ENCODE peak calls at places on chromosomes 16 and 17, in six cellular contexts. O is CD8-positive, alpha-beta memory T cell; N is ascending aorta; X is tibial artery; V is neural progenitor cell; W is fibroblast of lung. Y is an unnamed sample. For H3K4me1, H3K9me3 and H3K36me3, the result is how much of the 10 kb centered on the place peaks cover.

GRCh38 chr17:1904273-1905052 is 74.7 kb downstream of the RPA1 start:
- DNase-seq in V (no peak), N (no peak), X (no peak), W (no peak), O (no peak), Y (no peak)

GRCh38 chr16:77897038-77897437 is 108.7 kb downstream of the VAT1L start:
- DNase-seq in W (peak), N (no peak), O (no peak), V (no peak), X (no peak), Y (no peak)

GRCh38 chr17:39000021-39000601 is 32.9 kb upstream of the FBXO47 start:
- DNase-seq in O (no peak), X (no peak), V (no peak), N (no peak), W (no peak), Y (no peak)

GRCh38 chr16:87042551-87043272 is 274.5 kb downstream of the C16orf95 start:
- DNase-seq in X (peak), N (no peak), O (no peak), W (no peak), V (no peak), Y (no peak)

GRCh38 chr17:77875051-77875780 is 83.3 kb upstream of the TNRC6C start:
- DNase-seq in W (peak), X (no peak), N (no peak), O (no peak), V (no peak), Y (no peak)

GRCh38 chr16:86522639-86523038 is 12.3 kb downstream of the FOXF1 start:
- DNase-seq in W (no peak), O (no peak), V (no peak), X (no peak), N (no peak), Y (no peak)

GRCh38 chr17:42531455-42532354 is 4.3 kb upstream of the NAGLU start:
- DNase-seq in N (no peak), X (peak), V (peak), O (peak), W (peak), Y (peak)

GRCh38 chr17:59840908-59841666 is 51.7 kb downstream of the TUBD1 start:
- DNase-seq in X (no peak), V (no peak), N (no peak), W (peak), O (no peak), Y (no peak)

GRCh38 chr17:61487161-61487654 is 35.0 kb downstream of the TBX4 start:
- DNase-seq in O (no peak), N (no peak), V (no peak), X (no peak), W (no peak), Y (no peak)

GRCh38 chr17:43755389-43755875 is 3.2 kb downstream of the SOST start:
- DNase-seq in V (peak), X (no peak), O (no peak), W (peak), N (no peak), Y (no peak)

GRCh38 chr17:69326302-69327059 is 452 bp downstream of the ABCA5 start:
- DNase-seq in N (no peak), V (no peak), W (peak), O (peak), X (no peak), Y (no peak)

GRCh38 chr16:12557808-12558207 is 245.9 kb downstream of the CPPED1 start:
- DNase-seq in V (peak), N (no peak), O (no peak), W (no peak), X (no peak), Y (no peak)

GRCh38 chr17:40932608-40933007 is 4.8 kb downstream of the KRT23 start:
- DNase-seq in X (no peak), W (no peak), O (no peak), N (no peak), V (peak), Y (no peak)

GRCh38 chr16:19559242-19559910 is 3.9 kb downstream of the VPS35L start:
- DNase-seq in X (no peak), O (no peak), W (peak), N (no peak), V (peak), Y (peak)

DNA sequence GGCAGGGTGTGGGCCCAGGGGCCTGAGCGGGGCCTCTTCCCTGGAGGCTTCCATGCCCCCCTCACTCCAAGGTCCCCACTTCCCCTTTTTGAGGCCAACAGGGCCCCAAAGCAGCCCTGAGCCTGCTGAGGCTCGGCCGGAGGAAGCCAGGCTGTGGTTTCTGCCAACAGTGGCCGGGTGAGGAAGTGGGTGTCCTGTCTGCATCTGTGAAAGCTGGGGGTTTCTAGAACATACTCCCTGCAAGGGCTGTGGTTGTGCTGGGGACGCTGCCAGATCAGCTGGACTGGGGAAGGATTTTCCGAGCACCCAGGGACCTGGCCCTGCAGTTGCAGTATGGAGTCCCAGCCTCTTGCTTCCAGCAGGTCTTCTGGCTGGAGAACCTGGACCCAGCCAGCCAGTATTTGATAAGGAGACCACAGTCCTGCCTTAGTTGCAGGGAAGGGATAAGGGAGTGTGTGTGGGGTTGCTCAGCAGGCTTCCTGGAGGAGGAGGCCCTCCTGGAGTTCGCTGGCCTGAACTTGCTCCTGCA is 15.7 kb downstream of the ADCY7 start:
- DNase-seq in N (peak), O (peak), V (no peak), W (peak), X (peak), Y (no peak)
- H3K4me1 ChIP-seq in N (under half), O (half or more), V (under half), W (under half), X (under half), Y (half or more)

DNA sequence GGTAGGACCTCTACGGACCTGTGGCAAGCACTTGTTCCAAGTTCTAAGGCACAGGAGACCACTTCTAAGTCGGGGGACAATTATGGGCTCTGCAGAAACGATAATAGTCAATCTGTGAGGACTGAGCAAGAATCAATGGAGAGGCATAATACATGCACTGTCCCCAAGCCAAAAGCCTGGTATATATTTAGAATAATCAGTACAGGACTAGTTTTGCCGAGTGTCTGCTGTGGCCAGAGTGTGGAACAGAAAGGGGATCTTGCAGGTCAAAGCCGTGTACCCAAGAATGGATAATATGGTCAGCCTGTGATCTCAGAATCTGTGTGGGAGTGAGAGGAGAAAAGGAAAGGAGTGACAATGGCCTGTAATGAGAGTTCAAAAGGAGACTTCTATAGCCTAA is 80.2 kb upstream of the GNAO1 start:
- DNase-seq in V (no peak), O (no peak), X (no peak), N (no peak), W (no peak), Y (no peak)
- H3K9me3 ChIP-seq in V (under half), O (under half), X (under half), N (under half), W (under half), Y (under half)

GRCh38 chr17:74290340-74290739 is 16.3 kb downstream of the DNAI2 start:
- DNase-seq in N (no peak), V (peak), W (no peak), O (no peak), X (no peak), Y (no peak)

GRCh38 chr17:74288785-74289184 is 14.8 kb downstream of the DNAI2 start:
- DNase-seq in W (no peak), O (no peak), X (no peak), V (no peak), N (no peak), Y (no peak)

GRCh38 chr17:74283371-74283673 is 9.3 kb downstream of the DNAI2 start:
- DNase-seq in V (no peak), O (no peak), X (no peak), N (no peak), W (no peak), Y (no peak)

GRCh38 chr17:74289688-74290087 is 15.7 kb downstream of the DNAI2 start:
- DNase-seq in X (no peak), O (no peak), V (no peak), N (no peak), W (no peak), Y (no peak)

GRCh38 chr17:74287203-74287602 is 13.2 kb downstream of the DNAI2 start:
- DNase-seq in V (no peak), W (no peak), X (no peak), N (no peak), O (no peak), Y (no peak)
- H3K36me3 ChIP-seq in V (under half), W (under half), X (under half), N (under half), O (under half), Y (under half)

DNA sequence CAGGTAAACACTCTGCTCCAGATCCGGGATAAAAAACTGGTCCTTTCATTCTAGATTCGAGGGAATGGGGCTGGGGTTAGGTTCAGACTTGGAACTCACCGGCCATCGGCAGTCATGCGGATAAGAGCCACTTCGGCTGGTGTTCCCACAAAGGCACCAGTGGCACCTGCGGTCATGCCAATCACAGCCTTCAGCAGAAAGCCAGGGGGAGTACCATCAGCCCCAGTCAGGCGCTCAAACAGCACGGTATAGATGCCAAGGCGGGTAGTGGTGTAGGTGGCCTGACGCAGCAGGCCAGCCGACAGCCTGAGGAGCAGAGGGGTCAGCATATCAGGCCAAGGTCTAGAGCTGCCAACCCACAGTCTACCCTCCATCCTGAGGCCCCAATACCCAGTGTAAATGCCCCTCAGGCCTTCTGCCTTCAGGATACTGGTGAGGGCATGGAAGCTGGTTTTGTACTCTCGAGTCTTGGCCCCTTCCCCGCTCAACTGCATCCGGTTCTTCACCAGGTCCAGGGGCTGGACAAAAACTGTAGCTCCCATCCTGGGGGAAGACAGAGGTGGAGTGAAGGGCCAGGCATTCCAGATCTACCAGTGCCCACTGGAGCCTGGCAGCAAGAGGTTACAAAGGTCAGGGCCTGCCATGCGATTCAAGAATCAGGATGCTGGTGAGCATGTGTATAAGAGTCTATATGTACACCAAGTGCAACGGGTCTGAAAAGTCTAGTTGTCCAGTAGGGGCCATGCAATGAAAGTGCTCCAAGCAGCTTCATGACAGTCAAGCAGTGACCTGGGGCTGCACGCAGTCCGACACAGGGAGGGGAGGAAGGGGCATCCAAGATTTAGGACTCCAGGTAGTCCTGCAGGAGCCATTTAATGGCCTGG is 934 bp downstream of the SLC25A11 start:
- DNase-seq in N (no peak), O (no peak), V (no peak), X (no peak), W (no peak), Y (no peak)
- H3K4me1 ChIP-seq in N (under half), O (half or more), V (under half), X (under half), W (under half), Y (under half)

GRCh38 chr16:35144212-35144932 is 1685.0 kb downstream of the TP53TG3F start:
- DNase-seq in X (peak), V (no peak), N (no peak), W (no peak), O (no peak), Y (no peak)
- H3K9me3 ChIP-seq in X (under half), V (under half), N (under half), W (under half), O (under half), Y (under half)